ENCODE peak calls at places on chromosomes 3 and 15, in nine cellular contexts. One of them, this sample, is unnamed.
A peak's percentile ranks its signal among the peaks of the same experiment; 100 is the strongest.

GRCh38 chr3:146817705-146818104 is 212.6 kb upstream of the PLSCR5 start:
- DNase-seq in lung microvascular endothelial cell: peak; percentile 44
- DNase-seq in coronary artery: no peak
- DNase-seq in amniotic stem cell: peak; percentile 34
- DNase-seq in sciatic nerve: no peak
- DNase-seq in activated CD4-positive, alpha-beta memory T cell treated with anti-CD3 and anti-CD28 coated beads for 36 hours: no peak
- DNase-seq in neural crest cell: no peak
- DNase-seq in GOT3: no peak
- DNase-seq in CD8-positive, alpha-beta T cell: no peak
- DNase-seq in this sample: no peak

GRCh38 chr15:92449476-92449875 is 55.8 kb downstream of the ST8SIA2 start:
- DNase-seq in lung microvascular endothelial cell: no peak
- DNase-seq in coronary artery: no peak
- DNase-seq in amniotic stem cell: no peak
- DNase-seq in sciatic nerve: no peak
- DNase-seq in activated CD4-positive, alpha-beta memory T cell treated with anti-CD3 and anti-CD28 coated beads for 36 hours: no peak
- DNase-seq in neural crest cell: no peak
- DNase-seq in GOT3: no peak
- DNase-seq in CD8-positive, alpha-beta T cell: no peak
- DNase-seq in this sample: no peak

GRCh38 chr3:100492059-100492809 is at the start of gene TMEM45A:
- DNase-seq in lung microvascular endothelial cell: peak; percentile 96
- DNase-seq in coronary artery: peak; percentile 97
- DNase-seq in amniotic stem cell: peak; percentile 90
- DNase-seq in sciatic nerve: peak; percentile 97
- DNase-seq in activated CD4-positive, alpha-beta memory T cell treated with anti-CD3 and anti-CD28 coated beads for 36 hours: peak; percentile 90
- DNase-seq in neural crest cell: peak; percentile 96
- DNase-seq in GOT3: peak; percentile 95
- DNase-seq in CD8-positive, alpha-beta T cell: peak; percentile 56
- DNase-seq in this sample: peak; percentile 95

GRCh38 chr3:151044706-151045105 is 40.8 kb upstream of the MED12L start:
- DNase-seq in lung microvascular endothelial cell: no peak
- DNase-seq in coronary artery: no peak
- DNase-seq in amniotic stem cell: no peak
- DNase-seq in sciatic nerve: no peak
- DNase-seq in activated CD4-positive, alpha-beta memory T cell treated with anti-CD3 and anti-CD28 coated beads for 36 hours: no peak
- DNase-seq in neural crest cell: no peak
- DNase-seq in GOT3: no peak
- DNase-seq in CD8-positive, alpha-beta T cell: no peak
- DNase-seq in this sample: no peak

GRCh38 chr3:117168896-117169295 is 459.3 kb downstream of the TUSC7 start:
- DNase-seq in lung microvascular endothelial cell: no peak
- DNase-seq in coronary artery: no peak
- DNase-seq in amniotic stem cell: no peak
- DNase-seq in sciatic nerve: no peak
- DNase-seq in activated CD4-positive, alpha-beta memory T cell treated with anti-CD3 and anti-CD28 coated beads for 36 hours: no peak
- DNase-seq in neural crest cell: no peak
- DNase-seq in GOT3: no peak
- DNase-seq in CD8-positive, alpha-beta T cell: no peak
- DNase-seq in this sample: no peak

GRCh38 chr3:131541288-131541687 is 38.5 kb upstream of the MRPL3 start:
- DNase-seq in lung microvascular endothelial cell: no peak
- DNase-seq in coronary artery: no peak
- DNase-seq in amniotic stem cell: no peak
- DNase-seq in sciatic nerve: no peak
- DNase-seq in activated CD4-positive, alpha-beta memory T cell treated with anti-CD3 and anti-CD28 coated beads for 36 hours: no peak
- DNase-seq in neural crest cell: no peak
- DNase-seq in GOT3: no peak
- DNase-seq in CD8-positive, alpha-beta T cell: no peak
- DNase-seq in this sample: no peak

GRCh38 chr15:101267320-101268104 is 9.8 kb downstream of the SELENOS start:
- DNase-seq in lung microvascular endothelial cell: no peak
- DNase-seq in coronary artery: peak; percentile 83
- DNase-seq in amniotic stem cell: no peak
- DNase-seq in sciatic nerve: peak; percentile 72
- DNase-seq in activated CD4-positive, alpha-beta memory T cell treated with anti-CD3 and anti-CD28 coated beads for 36 hours: no peak
- DNase-seq in neural crest cell: no peak
- DNase-seq in GOT3: peak; percentile 85
- DNase-seq in CD8-positive, alpha-beta T cell: no peak
- DNase-seq in this sample: no peak

GRCh38 chr3:107117922-107118576 is 259.2 kb upstream of the CCDC54 start:
- DNase-seq in lung microvascular endothelial cell: peak; percentile 73
- DNase-seq in coronary artery: no peak
- DNase-seq in amniotic stem cell: peak; percentile 30
- DNase-seq in sciatic nerve: peak; percentile 66
- DNase-seq in activated CD4-positive, alpha-beta memory T cell treated with anti-CD3 and anti-CD28 coated beads for 36 hours: no peak
- DNase-seq in neural crest cell: peak; percentile 32
- DNase-seq in GOT3: no peak
- DNase-seq in CD8-positive, alpha-beta T cell: no peak
- DNase-seq in this sample: peak; percentile 35

GRCh38 chr3:123642182-123642956 is 57.5 kb upstream of the HACD2 start:
- DNase-seq in lung microvascular endothelial cell: peak; percentile 90
- DNase-seq in coronary artery: peak; percentile 87
- DNase-seq in amniotic stem cell: peak; percentile 59
- DNase-seq in sciatic nerve: no peak
- DNase-seq in activated CD4-positive, alpha-beta memory T cell treated with anti-CD3 and anti-CD28 coated beads for 36 hours: peak; percentile 77
- DNase-seq in neural crest cell: peak; percentile 60
- DNase-seq in GOT3: peak; percentile 36
- DNase-seq in CD8-positive, alpha-beta T cell: peak; percentile 7
- DNase-seq in this sample: peak; percentile 72

GRCh38 chr15:77504310-77504709 is 83.6 kb downstream of the HMG20A start:
- DNase-seq in lung microvascular endothelial cell: no peak
- DNase-seq in coronary artery: no peak
- DNase-seq in amniotic stem cell: no peak
- DNase-seq in sciatic nerve: no peak
- DNase-seq in activated CD4-positive, alpha-beta memory T cell treated with anti-CD3 and anti-CD28 coated beads for 36 hours: no peak
- DNase-seq in neural crest cell: no peak
- DNase-seq in GOT3: no peak
- DNase-seq in CD8-positive, alpha-beta T cell: no peak
- DNase-seq in this sample: no peak

GRCh38 chr3:173891272-173892100 is 493.9 kb downstream of the NLGN1 start:
- DNase-seq in lung microvascular endothelial cell: peak; percentile 70
- DNase-seq in coronary artery: no peak
- DNase-seq in amniotic stem cell: no peak
- DNase-seq in sciatic nerve: no peak
- DNase-seq in activated CD4-positive, alpha-beta memory T cell treated with anti-CD3 and anti-CD28 coated beads for 36 hours: no peak
- DNase-seq in neural crest cell: no peak
- DNase-seq in GOT3: no peak
- DNase-seq in CD8-positive, alpha-beta T cell: no peak
- DNase-seq in this sample: no peak

GRCh38 chr15:35751421-35752133 is 205.6 kb upstream of the DPH6 start:
- DNase-seq in lung microvascular endothelial cell: peak; percentile 85
- DNase-seq in coronary artery: no peak
- DNase-seq in amniotic stem cell: peak; percentile 79
- DNase-seq in sciatic nerve: peak; percentile 85
- DNase-seq in activated CD4-positive, alpha-beta memory T cell treated with anti-CD3 and anti-CD28 coated beads for 36 hours: peak; percentile 55
- DNase-seq in neural crest cell: peak; percentile 82
- DNase-seq in GOT3: peak; percentile 17
- DNase-seq in CD8-positive, alpha-beta T cell: peak; percentile 13
- DNase-seq in this sample: peak; percentile 26

GRCh38 chr3:58470363-58471024 is 21.4 kb upstream of the KCTD6 start:
- DNase-seq in lung microvascular endothelial cell: no peak
- DNase-seq in coronary artery: no peak
- DNase-seq in amniotic stem cell: no peak
- DNase-seq in sciatic nerve: no peak
- DNase-seq in activated CD4-positive, alpha-beta memory T cell treated with anti-CD3 and anti-CD28 coated beads for 36 hours: no peak
- DNase-seq in neural crest cell: no peak
- DNase-seq in GOT3: no peak
- DNase-seq in CD8-positive, alpha-beta T cell: no peak
- DNase-seq in this sample: no peak

GRCh38 chr3:133527306-133527705 is 46.2 kb upstream of the CDV3 start:
- DNase-seq in lung microvascular endothelial cell: no peak
- DNase-seq in coronary artery: no peak
- DNase-seq in amniotic stem cell: no peak
- DNase-seq in sciatic nerve: no peak
- DNase-seq in activated CD4-positive, alpha-beta memory T cell treated with anti-CD3 and anti-CD28 coated beads for 36 hours: no peak
- DNase-seq in neural crest cell: no peak
- DNase-seq in GOT3: no peak
- DNase-seq in CD8-positive, alpha-beta T cell: no peak
- DNase-seq in this sample: no peak

GRCh38 chr3:194284351-194284750 is 66.8 kb downstream of the CPN2 start:
- DNase-seq in lung microvascular endothelial cell: no peak
- DNase-seq in coronary artery: peak; percentile 62
- DNase-seq in amniotic stem cell: no peak
- DNase-seq in sciatic nerve: peak; percentile 51
- DNase-seq in activated CD4-positive, alpha-beta memory T cell treated with anti-CD3 and anti-CD28 coated beads for 36 hours: no peak
- DNase-seq in neural crest cell: no peak
- DNase-seq in GOT3: no peak
- DNase-seq in CD8-positive, alpha-beta T cell: no peak
- DNase-seq in this sample: no peak

GRCh38 chr3:57228734-57229505 is 1.4 kb downstream of the APPL1 start:
- DNase-seq in lung microvascular endothelial cell: peak; percentile 4
- DNase-seq in coronary artery: no peak
- DNase-seq in amniotic stem cell: peak; percentile 23
- DNase-seq in sciatic nerve: no peak
- DNase-seq in activated CD4-positive, alpha-beta memory T cell treated with anti-CD3 and anti-CD28 coated beads for 36 hours: peak; percentile 15
- DNase-seq in neural crest cell: no peak
- DNase-seq in GOT3: no peak
- DNase-seq in CD8-positive, alpha-beta T cell: no peak
- DNase-seq in this sample: no peak

GRCh38 chr3:48432411-48433371 is 2.8 kb upstream of the PLXNB1 start:
- DNase-seq in lung microvascular endothelial cell: peak; percentile 39
- DNase-seq in coronary artery: no peak
- DNase-seq in amniotic stem cell: no peak
- DNase-seq in sciatic nerve: peak; percentile 51
- DNase-seq in activated CD4-positive, alpha-beta memory T cell treated with anti-CD3 and anti-CD28 coated beads for 36 hours: no peak
- DNase-seq in neural crest cell: no peak
- DNase-seq in GOT3: no peak
- DNase-seq in CD8-positive, alpha-beta T cell: no peak
- DNase-seq in this sample: no peak

GRCh38 chr3:151697496-151697895 is 36.2 kb upstream of the AADACL2 start:
- DNase-seq in lung microvascular endothelial cell: no peak
- DNase-seq in coronary artery: no peak
- DNase-seq in amniotic stem cell: no peak
- DNase-seq in sciatic nerve: no peak
- DNase-seq in activated CD4-positive, alpha-beta memory T cell treated with anti-CD3 and anti-CD28 coated beads for 36 hours: no peak
- DNase-seq in neural crest cell: no peak
- DNase-seq in GOT3: no peak
- DNase-seq in CD8-positive, alpha-beta T cell: no peak
- DNase-seq in this sample: no peak

GRCh38 chr15:29132786-29133185 is 136.8 kb downstream of the NSMCE3 start:
- DNase-seq in lung microvascular endothelial cell: no peak
- DNase-seq in coronary artery: peak; percentile 66
- DNase-seq in amniotic stem cell: no peak
- DNase-seq in sciatic nerve: no peak
- DNase-seq in activated CD4-positive, alpha-beta memory T cell treated with anti-CD3 and anti-CD28 coated beads for 36 hours: no peak
- DNase-seq in neural crest cell: no peak
- DNase-seq in GOT3: no peak
- DNase-seq in CD8-positive, alpha-beta T cell: no peak
- DNase-seq in this sample: no peak

GRCh38 chr3:56926513-56927282 is 124.9 kb upstream of the ARHGEF3 start:
- DNase-seq in lung microvascular endothelial cell: no peak
- DNase-seq in coronary artery: no peak
- DNase-seq in amniotic stem cell: no peak
- DNase-seq in sciatic nerve: no peak
- DNase-seq in activated CD4-positive, alpha-beta memory T cell treated with anti-CD3 and anti-CD28 coated beads for 36 hours: no peak
- DNase-seq in neural crest cell: no peak
- DNase-seq in GOT3: no peak
- DNase-seq in CD8-positive, alpha-beta T cell: no peak
- DNase-seq in this sample: peak; percentile 94

GRCh38 chr3:6807967-6808588 is 52.8 kb upstream of the GRM7 start:
- DNase-seq in lung microvascular endothelial cell: no peak
- DNase-seq in coronary artery: no peak
- DNase-seq in amniotic stem cell: no peak
- DNase-seq in sciatic nerve: no peak
- DNase-seq in activated CD4-positive, alpha-beta memory T cell treated with anti-CD3 and anti-CD28 coated beads for 36 hours: no peak
- DNase-seq in neural crest cell: no peak
- DNase-seq in GOT3: no peak
- DNase-seq in CD8-positive, alpha-beta T cell: no peak
- DNase-seq in this sample: peak; percentile 19

GRCh38 chr15:81813215-81813614 is 232.6 kb downstream of the MEX3B start:
- DNase-seq in lung microvascular endothelial cell: no peak
- DNase-seq in coronary artery: no peak
- DNase-seq in amniotic stem cell: no peak
- DNase-seq in sciatic nerve: no peak
- DNase-seq in activated CD4-positive, alpha-beta memory T cell treated with anti-CD3 and anti-CD28 coated beads for 36 hours: no peak
- DNase-seq in neural crest cell: no peak
- DNase-seq in GOT3: no peak
- DNase-seq in CD8-positive, alpha-beta T cell: no peak
- DNase-seq in this sample: no peak

GRCh38 chr15:92629975-92630626 is 25.5 kb downstream of the FAM174B start:
- DNase-seq in lung microvascular endothelial cell: no peak
- DNase-seq in coronary artery: no peak
- DNase-seq in amniotic stem cell: no peak
- DNase-seq in sciatic nerve: no peak
- DNase-seq in activated CD4-positive, alpha-beta memory T cell treated with anti-CD3 and anti-CD28 coated beads for 36 hours: peak; percentile 35
- DNase-seq in neural crest cell: no peak
- DNase-seq in GOT3: no peak
- DNase-seq in CD8-positive, alpha-beta T cell: no peak
- DNase-seq in this sample: no peak

GRCh38 chr3:186097663-186098451 is 11.0 kb downstream of the ETV5 start:
- DNase-seq in lung microvascular endothelial cell: peak; percentile 96
- DNase-seq in coronary artery: no peak
- DNase-seq in amniotic stem cell: no peak
- DNase-seq in sciatic nerve: peak; percentile 72
- DNase-seq in activated CD4-positive, alpha-beta memory T cell treated with anti-CD3 and anti-CD28 coated beads for 36 hours: no peak
- DNase-seq in neural crest cell: peak; percentile 78
- DNase-seq in GOT3: no peak
- DNase-seq in CD8-positive, alpha-beta T cell: no peak
- DNase-seq in this sample: no peak

GRCh38 chr15:32682569-32682968 is 35.2 kb upstream of the GREM1 start:
- DNase-seq in lung microvascular endothelial cell: no peak
- DNase-seq in coronary artery: no peak
- DNase-seq in amniotic stem cell: peak; percentile 75
- DNase-seq in sciatic nerve: no peak
- DNase-seq in activated CD4-positive, alpha-beta memory T cell treated with anti-CD3 and anti-CD28 coated beads for 36 hours: no peak
- DNase-seq in neural crest cell: no peak
- DNase-seq in GOT3: no peak
- DNase-seq in CD8-positive, alpha-beta T cell: no peak
- DNase-seq in this sample: no peak

GRCh38 chr15:54556231-54556630 is 578.0 kb downstream of the UNC13C start:
- DNase-seq in lung microvascular endothelial cell: no peak
- DNase-seq in coronary artery: no peak
- DNase-seq in amniotic stem cell: no peak
- DNase-seq in sciatic nerve: no peak
- DNase-seq in activated CD4-positive, alpha-beta memory T cell treated with anti-CD3 and anti-CD28 coated beads for 36 hours: no peak
- DNase-seq in neural crest cell: no peak
- DNase-seq in GOT3: no peak
- DNase-seq in CD8-positive, alpha-beta T cell: no peak
- DNase-seq in this sample: no peak

GRCh38 chr3:11438636-11439035 is 166.4 kb downstream of the ATG7 start:
- DNase-seq in lung microvascular endothelial cell: peak; percentile 38
- DNase-seq in coronary artery: no peak
- DNase-seq in amniotic stem cell: no peak
- DNase-seq in sciatic nerve: peak; percentile 74
- DNase-seq in activated CD4-positive, alpha-beta memory T cell treated with anti-CD3 and anti-CD28 coated beads for 36 hours: no peak
- DNase-seq in neural crest cell: no peak
- DNase-seq in GOT3: no peak
- DNase-seq in CD8-positive, alpha-beta T cell: no peak
- DNase-seq in this sample: no peak

GRCh38 chr15:48671381-48672022 is 26.0 kb upstream of the FBN1 start:
- DNase-seq in lung microvascular endothelial cell: no peak
- DNase-seq in coronary artery: no peak
- DNase-seq in amniotic stem cell: peak; percentile 68
- DNase-seq in sciatic nerve: peak; percentile 66
- DNase-seq in activated CD4-positive, alpha-beta memory T cell treated with anti-CD3 and anti-CD28 coated beads for 36 hours: no peak
- DNase-seq in neural crest cell: no peak
- DNase-seq in GOT3: peak; percentile 37
- DNase-seq in CD8-positive, alpha-beta T cell: no peak
- DNase-seq in this sample: peak; percentile 56

GRCh38 chr15:51004103-51004536 is 90.6 kb downstream of the TNFAIP8L3 start:
- DNase-seq in lung microvascular endothelial cell: no peak
- DNase-seq in coronary artery: no peak
- DNase-seq in amniotic stem cell: no peak
- DNase-seq in sciatic nerve: no peak
- DNase-seq in activated CD4-positive, alpha-beta memory T cell treated with anti-CD3 and anti-CD28 coated beads for 36 hours: no peak
- DNase-seq in neural crest cell: no peak
- DNase-seq in GOT3: no peak
- DNase-seq in CD8-positive, alpha-beta T cell: no peak
- DNase-seq in this sample: no peak

GRCh38 chr3:40725026-40725425 is 200.3 kb downstream of the ZNF621 start:
- DNase-seq in lung microvascular endothelial cell: no peak
- DNase-seq in coronary artery: no peak
- DNase-seq in amniotic stem cell: no peak
- DNase-seq in sciatic nerve: no peak
- DNase-seq in activated CD4-positive, alpha-beta memory T cell treated with anti-CD3 and anti-CD28 coated beads for 36 hours: no peak
- DNase-seq in neural crest cell: no peak
- DNase-seq in GOT3: no peak
- DNase-seq in CD8-positive, alpha-beta T cell: no peak
- DNase-seq in this sample: no peak

GRCh38 chr3:102192575-102192974 is 242.2 kb upstream of the ZPLD1 start:
- DNase-seq in lung microvascular endothelial cell: no peak
- DNase-seq in coronary artery: no peak
- DNase-seq in amniotic stem cell: no peak
- DNase-seq in sciatic nerve: no peak
- DNase-seq in activated CD4-positive, alpha-beta memory T cell treated with anti-CD3 and anti-CD28 coated beads for 36 hours: no peak
- DNase-seq in neural crest cell: no peak
- DNase-seq in GOT3: no peak
- DNase-seq in CD8-positive, alpha-beta T cell: no peak
- DNase-seq in this sample: no peak

This sample was measured in T1000.